ENCODE peak calls at places on chromosomes 7 and 10, in seven cellular contexts. C is dorsolateral prefrontal cortex, D is progenitor cell of endocrine pancreas, K is cardiac fibroblast, T is BJ, M is Calu3, H is PC-9. W is an unnamed sample.

GRCh38 chr7:74351836-74352235 is 62.6 kb downstream of the CLIP2 start:
- DNase-seq in C (no peak), D (no peak), K (no peak), T (no peak), M (no peak), H (no peak), W (no peak)

GRCh38 chr7:100472854-100473499 is 6.0 kb downstream of the TSC22D4 start:
- DNase-seq in C (no peak), D (no peak), K (peak; percentile 89), T (no peak), M (no peak), H (no peak), W (peak; percentile 47)

GRCh38 chr7:19572566-19572965 is 136.3 kb downstream of the POLR1F start:
- DNase-seq in C (no peak), D (no peak), K (peak; percentile 67), T (no peak), M (no peak), H (no peak), W (no peak)

GRCh38 chr7:117645456-117646181 is 165.8 kb downstream of the CFTR start:
- DNase-seq in C (no peak), D (no peak), K (peak; percentile 48), T (peak; percentile 21), M (no peak), H (no peak), W (peak; percentile 55)

GRCh38 chr10:107847620-107848019 is 683.1 kb upstream of the SORCS1 start:
- DNase-seq in C (no peak), D (no peak), K (no peak), T (no peak), M (no peak), H (no peak), W (no peak)

GRCh38 chr7:116955801-116956514 is 2.7 kb downstream of the ST7 start:
- DNase-seq in C (no peak), D (no peak), K (peak; percentile 15), T (no peak), M (no peak), H (no peak), W (no peak)

GRCh38 chr10:116912162-116912561 is 62.9 kb downstream of the ENO4 start:
- DNase-seq in C (no peak), D (no peak), K (no peak), T (no peak), M (no peak), H (no peak), W (no peak)

GRCh38 chr10:118106426-118106825 is 59.7 kb upstream of the RAB11FIP2 start:
- DNase-seq in C (no peak), D (no peak), K (peak; percentile 47), T (no peak), M (peak; percentile 15), H (no peak), W (peak; percentile 43)

GRCh38 chr7:11343818-11344413 is 370.2 kb downstream of the PHF14 start:
- DNase-seq in C (no peak), D (no peak), K (peak; percentile 62), T (no peak), M (peak; percentile 31), H (peak; percentile 6), W (peak; percentile 44)

GRCh38 chr7:27196287-27196739 is 3.6 kb downstream of the HOXA13 start:
- DNase-seq in C (peak; percentile 57), D (peak; percentile 80), K (peak; percentile 84), T (no peak), M (peak; percentile 89), H (peak; percentile 76), W (peak; percentile 78)

GRCh38 chr7:105992888-105993287 is 29.8 kb downstream of the CDHR3 start:
- DNase-seq in C (no peak), D (no peak), K (no peak), T (no peak), M (no peak), H (no peak), W (no peak)

GRCh38 chr10:33335800-33336605 is 1.5 kb upstream of the NRP1 start:
- DNase-seq in C (no peak), D (peak; percentile 37), K (peak; percentile 74), T (no peak), M (peak; percentile 82), H (peak; percentile 72), W (no peak)

GRCh38 chr7:55129409-55130078 is 110.7 kb downstream of the EGFR start:
- DNase-seq in C (no peak), D (no peak), K (peak; percentile 77), T (no peak), M (no peak), H (no peak), W (peak; percentile 91)

GRCh38 chr7:55128693-55129394 is 110.0 kb downstream of the EGFR start:
- DNase-seq in C (no peak), D (no peak), K (peak; percentile 76), T (no peak), M (no peak), H (no peak), W (no peak)

GRCh38 chr7:55131421-55131929 is 112.7 kb downstream of the EGFR start:
- DNase-seq in C (no peak), D (no peak), K (no peak), T (no peak), M (no peak), H (no peak), W (no peak)

GRCh38 chr7:55130554-55131198 is 111.9 kb downstream of the EGFR start:
- DNase-seq in C (no peak), D (no peak), K (peak; percentile 94), T (no peak), M (no peak), H (peak; percentile 58), W (peak; percentile 70)

DNA sequence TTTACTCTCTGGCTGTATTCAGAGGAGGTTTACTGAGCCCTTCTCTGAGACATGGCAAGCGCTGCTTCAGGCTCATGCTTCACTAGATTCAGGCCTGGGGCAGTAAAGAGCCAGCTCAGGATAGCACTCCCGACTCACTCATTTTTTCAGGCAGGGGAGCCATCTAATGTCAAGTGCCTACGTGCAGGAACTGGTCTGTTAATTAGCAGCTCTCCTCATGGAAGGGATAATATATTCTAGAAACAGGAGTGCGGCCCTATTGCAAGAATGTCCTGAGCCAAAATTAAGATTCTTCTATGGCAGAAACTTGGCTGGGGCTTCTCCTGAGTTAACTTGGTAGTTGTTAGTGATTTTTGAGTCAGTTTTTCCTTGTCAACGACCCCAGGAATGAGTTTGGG is 111.3 kb downstream of the EGFR start:
- DNase-seq in C (no peak), D (no peak), K (peak; percentile 36), T (no peak), M (no peak), H (no peak), W (peak; percentile 60)
- TF ChIP-seq CTCF in C (no peak), D (no peak), K (no peak), T (no peak), M (no peak), H (no peak), W (no peak)

DNA sequence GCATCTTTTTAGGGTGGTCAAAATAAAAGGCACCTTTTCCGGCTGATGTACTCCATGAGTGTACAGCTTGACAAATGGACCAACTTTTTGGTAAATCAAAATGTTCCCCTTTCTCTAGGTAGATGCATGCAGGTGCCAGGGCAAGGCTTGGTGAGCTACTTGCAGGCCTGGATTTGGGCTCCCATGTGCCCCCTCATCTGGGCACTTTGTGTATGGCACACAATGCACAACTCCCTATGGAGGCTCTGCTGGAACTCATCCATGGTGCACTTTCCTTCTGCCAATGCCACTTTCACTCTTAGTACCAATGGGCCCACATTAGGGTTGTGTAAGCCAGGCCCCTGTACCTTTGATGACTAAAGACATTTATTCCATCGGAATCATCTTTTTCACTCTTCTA is 300.8 kb downstream of the SDHAF3 start:
- DNase-seq in C (no peak), D (no peak), K (no peak), T (no peak), M (no peak), H (no peak), W (no peak)
- TF ChIP-seq CTCF in C (no peak), D (no peak), K (no peak), T (no peak), M (no peak), H (peak; percentile 17), W (no peak)

GRCh38 chr10:79242620-79243152 is 104.6 kb upstream of the PPIF start:
- DNase-seq in C (peak; percentile 42), D (peak; percentile 38), K (peak; percentile 64), T (no peak), M (peak; percentile 57), H (peak; percentile 72), W (peak; percentile 82)
- TF ChIP-seq CTCF in C (no peak), D (no peak), K (no peak), T (no peak), M (no peak), H (no peak), W (no peak)

GRCh38 chr7:145016068-145016467 is 180.2 kb upstream of the TPK1 start:
- DNase-seq in C (no peak), D (no peak), K (no peak), T (no peak), M (no peak), H (no peak), W (peak; percentile 26)
- TF ChIP-seq CTCF in C (no peak), D (no peak), K (no peak), T (no peak), M (no peak), H (no peak), W (peak; percentile 26)

DNA sequence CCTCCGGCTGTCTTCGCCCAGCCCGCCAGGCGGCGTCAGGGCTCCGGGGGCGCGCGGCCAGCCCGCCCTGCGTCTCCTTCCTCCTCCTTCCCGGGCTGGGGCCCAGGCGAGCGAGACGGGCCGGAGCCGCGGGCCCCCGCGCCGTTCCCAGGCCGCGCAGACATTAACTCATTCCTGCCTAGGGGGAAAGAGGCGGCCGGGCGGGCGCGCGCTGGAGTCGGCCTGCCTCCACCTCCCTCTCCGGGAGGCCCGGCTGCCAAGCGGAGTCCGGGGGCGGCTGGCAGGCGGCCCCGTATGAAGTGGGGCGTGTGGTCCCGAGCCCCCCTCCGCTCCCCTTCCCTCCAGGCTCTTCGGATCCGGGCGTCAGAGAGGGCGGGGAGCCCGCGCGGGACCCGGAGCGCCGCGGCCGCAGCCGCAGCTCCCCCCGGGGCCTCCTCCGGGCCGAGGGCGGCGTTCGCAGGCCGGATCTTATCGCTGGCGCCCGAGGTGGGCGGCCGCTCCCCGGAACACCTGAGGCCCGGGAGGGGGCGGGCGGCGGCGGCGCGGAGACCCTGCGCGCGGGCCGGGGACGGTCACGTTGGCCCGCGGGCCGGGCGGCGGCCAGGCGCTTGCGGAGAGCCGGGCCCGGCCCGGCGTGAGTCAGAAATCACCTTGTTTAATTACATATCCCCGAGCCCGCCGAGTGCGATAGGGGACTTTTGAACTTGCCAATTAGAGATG is 43.1 kb downstream of the LDB3 start:
- DNase-seq in C (peak; percentile 87), D (peak; percentile 82), K (peak; percentile 88), T (peak; percentile 42), M (peak; percentile 89), H (peak; percentile 85), W (peak; percentile 87)
- TF ChIP-seq CTCF in C (peak; percentile 85), D (peak; percentile 86), K (peak; percentile 60), T (no peak), M (peak; percentile 76), H (peak; percentile 70), W (no peak)

GRCh38 chr7:111308691-111309090 is 217.8 kb downstream of the LRRN3 start:
- DNase-seq in C (no peak), D (no peak), K (no peak), T (no peak), M (no peak), H (no peak), W (no peak)

GRCh38 chr7:111312966-111313365 is 222.0 kb downstream of the LRRN3 start:
- DNase-seq in C (no peak), D (no peak), K (peak; percentile 15), T (no peak), M (no peak), H (no peak), W (peak; percentile 30)
- TF ChIP-seq CTCF in C (no peak), D (no peak), K (no peak), T (no peak), M (no peak), H (no peak), W (peak; percentile 15)